ENCODE peak calls at places on chromosomes 13 and 19, in four cellular contexts. One of them, this sample, is unnamed.

GRCh38 chr13:26022538-26023292 is 29.1 kb downstream of the SHISA2 start:
- DNase-seq in GM12878: no peak
- DNase-seq in GM12891: no peak
- DNase-seq in K562: no peak
- DNase-seq in this sample: no peak

GRCh38 chr19:10896851-10897526 is 25.6 kb downstream of the CARM1 start:
- DNase-seq in K562: no peak
- DNase-seq in GM12878: no peak
- DNase-seq in GM12891: no peak
- DNase-seq in this sample: peak

GRCh38 chr13:36752673-36753072 is 66.3 kb upstream of the RFXAP start:
- DNase-seq in GM12891: no peak
- DNase-seq in GM12878: no peak
- DNase-seq in K562: no peak
- DNase-seq in this sample: no peak

GRCh38 chr19:49857061-49857833 is 6.3 kb downstream of the PTOV1 start:
- DNase-seq in GM12878: no peak
- DNase-seq in GM12891: no peak
- DNase-seq in K562: no peak
- DNase-seq in this sample: no peak

GRCh38 chr19:47351545-47351944 is 2.4 kb downstream of the DHX34 start:
- DNase-seq in GM12878: no peak
- DNase-seq in GM12891: no peak
- DNase-seq in K562: peak
- DNase-seq in this sample: no peak

GRCh38 chr19:55669418-55670279 is 5.4 kb upstream of the EPN1 start:
- DNase-seq in GM12878: no peak
- DNase-seq in K562: no peak
- DNase-seq in GM12891: no peak
- DNase-seq in this sample: no peak

GRCh38 chr19:2242811-2243210 is 6.2 kb downstream of the SF3A2 start:
- DNase-seq in GM12891: no peak
- DNase-seq in GM12878: no peak
- DNase-seq in K562: no peak
- DNase-seq in this sample: no peak

GRCh38 chr19:55647732-55648656 is at the start of gene CCDC106:
- DNase-seq in GM12891: no peak
- DNase-seq in GM12878: no peak
- DNase-seq in K562: peak
- DNase-seq in this sample: peak

GRCh38 chr19:33463194-33463593 is 58.4 kb downstream of the PEPD start:
- DNase-seq in K562: no peak
- DNase-seq in GM12891: no peak
- DNase-seq in GM12878: no peak
- DNase-seq in this sample: no peak

GRCh38 chr19:30587869-30588268 is 215.7 kb downstream of the ZNF536 start:
- DNase-seq in GM12891: no peak
- DNase-seq in GM12878: no peak
- DNase-seq in K562: no peak
- DNase-seq in this sample: no peak

GRCh38 chr13:71613347-71613746 is 253.7 kb downstream of the DACH1 start:
- DNase-seq in GM12891: no peak
- DNase-seq in GM12878: no peak
- DNase-seq in K562: no peak
- DNase-seq in this sample: peak

GRCh38 chr19:14090509-14091085 is at the start of gene SAMD1:
- DNase-seq in GM12878: no peak
- DNase-seq in GM12891: peak
- DNase-seq in K562: peak
- DNase-seq in this sample: peak

GRCh38 chr19:43777163-43777700 is 3.5 kb downstream of the KCNN4 start:
- DNase-seq in GM12891: no peak
- DNase-seq in K562: peak
- DNase-seq in GM12878: no peak
- DNase-seq in this sample: peak

GRCh38 chr13:84962141-84962750 is 837.0 kb downstream of the SLITRK6 start:
- DNase-seq in GM12878: no peak
- DNase-seq in K562: no peak
- DNase-seq in GM12891: no peak
- DNase-seq in this sample: no peak

GRCh38 chr19:1097810-1098176 is 2.6 kb upstream of the POLR2E start:
- DNase-seq in GM12891: no peak
- DNase-seq in GM12878: no peak
- DNase-seq in K562: no peak
- DNase-seq in this sample: no peak

GRCh38 chr13:46614582-46614981 is 61.6 kb downstream of the LRCH1 start:
- DNase-seq in K562: no peak
- DNase-seq in GM12878: no peak
- DNase-seq in GM12891: no peak
- DNase-seq in this sample: no peak

GRCh38 chr19:29325241-29325975 is 112.5 kb upstream of the UQCRFS1 start:
- DNase-seq in GM12878: no peak
- DNase-seq in GM12891: no peak
- DNase-seq in K562: no peak
- DNase-seq in this sample: no peak

GRCh38 chr13:49319555-49320350 is 72.0 kb downstream of the CDADC1 start:
- DNase-seq in GM12878: no peak
- DNase-seq in GM12891: no peak
- DNase-seq in K562: no peak
- DNase-seq in this sample: no peak

GRCh38 chr13:101332583-101332982 is 83.7 kb downstream of the NALCN start:
- DNase-seq in K562: no peak
- DNase-seq in GM12878: no peak
- DNase-seq in GM12891: no peak
- DNase-seq in this sample: no peak

GRCh38 chr13:23739597-23739996 is 149.6 kb downstream of the MIPEP start:
- DNase-seq in GM12891: no peak
- DNase-seq in K562: no peak
- DNase-seq in GM12878: no peak
- DNase-seq in this sample: no peak

GRCh38 chr13:70835349-70835748 is 727.1 kb upstream of the KLHL1 start:
- DNase-seq in GM12878: no peak
- DNase-seq in GM12891: no peak
- DNase-seq in K562: no peak
- DNase-seq in this sample: no peak

GRCh38 chr13:33480561-33480960 is 195.0 kb upstream of the STARD13 start:
- DNase-seq in GM12878: no peak
- DNase-seq in K562: no peak
- DNase-seq in GM12891: no peak
- DNase-seq in this sample: no peak

GRCh38 chr19:50434525-50434924 is 1.8 kb downstream of the MYBPC2 start:
- DNase-seq in K562: peak
- DNase-seq in GM12878: no peak
- DNase-seq in GM12891: no peak
- DNase-seq in this sample: no peak

GRCh38 chr19:39917561-39918182 is 16.8 kb downstream of the FCGBP start:
- DNase-seq in K562: no peak
- DNase-seq in GM12878: no peak
- DNase-seq in GM12891: no peak
- DNase-seq in this sample: no peak

GRCh38 chr19:16433986-16434385 is 37.8 kb downstream of the EPS15L1 start:
- DNase-seq in GM12891: no peak
- DNase-seq in K562: no peak
- DNase-seq in GM12878: no peak
- DNase-seq in this sample: no peak

GRCh38 chr13:23701646-23702045 is 131.4 kb downstream of the TNFRSF19 start:
- DNase-seq in K562: no peak
- DNase-seq in GM12891: no peak
- DNase-seq in GM12878: no peak
- DNase-seq in this sample: no peak

GRCh38 chr13:49220856-49221614 is 897 bp downstream of the MLNR start:
- DNase-seq in K562: no peak
- DNase-seq in GM12878: no peak
- DNase-seq in GM12891: peak
- DNase-seq in this sample: no peak

GRCh38 chr19:38543807-38544568 is 73.8 kb downstream of the MAP4K1 start:
- DNase-seq in GM12891: peak
- DNase-seq in GM12878: peak
- DNase-seq in K562: peak
- DNase-seq in this sample: no peak

GRCh38 chr19:2503521-2504109 is 27.7 kb downstream of the GADD45B start:
- DNase-seq in GM12878: no peak
- DNase-seq in GM12891: no peak
- DNase-seq in K562: peak
- DNase-seq in this sample: no peak

GRCh38 chr13:25347156-25347555 is 24.6 kb upstream of the ATP8A2 start:
- DNase-seq in GM12891: no peak
- DNase-seq in GM12878: no peak
- DNase-seq in K562: no peak
- DNase-seq in this sample: no peak

GRCh38 chr13:45564108-45564507 is 51.4 kb downstream of the ERICH6B start:
- DNase-seq in K562: no peak
- DNase-seq in GM12878: no peak
- DNase-seq in GM12891: no peak
- DNase-seq in this sample: no peak

GRCh38 chr19:32458500-32459123 is 53.0 kb downstream of the DPY19L3 start:
- DNase-seq in GM12891: no peak
- DNase-seq in K562: no peak
- DNase-seq in GM12878: peak
- DNase-seq in this sample: no peak

GRCh38 chr19:21569497-21569870 is 64.1 kb downstream of the ZNF429 start:
- DNase-seq in GM12878: no peak
- DNase-seq in GM12891: no peak
- DNase-seq in K562: no peak
- DNase-seq in this sample: no peak

GRCh38 chr13:25945596-25945995 is 106.2 kb downstream of the SHISA2 start:
- DNase-seq in GM12878: no peak
- DNase-seq in GM12891: no peak
- DNase-seq in K562: no peak
- DNase-seq in this sample: no peak

GRCh38 chr13:78160793-78161192 is 242.2 kb upstream of the EDNRB start:
- DNase-seq in K562: no peak
- DNase-seq in GM12878: no peak
- DNase-seq in GM12891: no peak
- DNase-seq in this sample: no peak

GRCh38 chr19:17534767-17535166 is 20.7 kb upstream of the COLGALT1 start:
- DNase-seq in K562: no peak
- DNase-seq in GM12891: no peak
- DNase-seq in GM12878: no peak
- DNase-seq in this sample: no peak

GRCh38 chr19:17539288-17540117 is 15.9 kb upstream of the COLGALT1 start:
- DNase-seq in K562: peak
- DNase-seq in GM12878: no peak
- DNase-seq in GM12891: peak
- DNase-seq in this sample: peak

GRCh38 chr19:17538684-17539287 is 16.7 kb upstream of the COLGALT1 start:
- DNase-seq in K562: no peak
- DNase-seq in GM12891: no peak
- DNase-seq in GM12878: no peak
- DNase-seq in this sample: no peak

GRCh38 chr19:17540174-17540573 is 15.3 kb upstream of the COLGALT1 start:
- DNase-seq in GM12878: no peak
- DNase-seq in GM12891: no peak
- DNase-seq in K562: no peak
- DNase-seq in this sample: no peak

GRCh38 chr19:17536957-17537356 is 18.5 kb upstream of the COLGALT1 start:
- DNase-seq in K562: no peak
- DNase-seq in GM12891: no peak
- DNase-seq in GM12878: no peak
- DNase-seq in this sample: no peak
- TF ChIP-seq SPI1 in K562: no peak
- TF ChIP-seq SPI1 in GM12891: no peak
- TF ChIP-seq SPI1 in GM12878: no peak
- TF ChIP-seq SPI1 in this sample: no peak

GRCh38 chr19:12721656-12722565 is 1.8 kb downstream of the TNPO2 start:
- DNase-seq in K562: peak
- DNase-seq in GM12878: no peak
- DNase-seq in GM12891: peak
- DNase-seq in this sample: peak

GRCh38 chr19:12720296-12720695 is 3.4 kb downstream of the TNPO2 start:
- DNase-seq in GM12891: no peak
- DNase-seq in K562: no peak
- DNase-seq in GM12878: no peak
- DNase-seq in this sample: no peak

GRCh38 chr19:12722566-12723382 is 958 bp downstream of the TNPO2 start:
- DNase-seq in GM12878: peak
- DNase-seq in K562: peak
- DNase-seq in GM12891: peak
- DNase-seq in this sample: peak

GRCh38 chr19:12723383-12723642 is 419 bp downstream of the TNPO2 start:
- DNase-seq in GM12878: no peak
- DNase-seq in GM12891: no peak
- DNase-seq in K562: no peak
- DNase-seq in this sample: no peak

DNA sequence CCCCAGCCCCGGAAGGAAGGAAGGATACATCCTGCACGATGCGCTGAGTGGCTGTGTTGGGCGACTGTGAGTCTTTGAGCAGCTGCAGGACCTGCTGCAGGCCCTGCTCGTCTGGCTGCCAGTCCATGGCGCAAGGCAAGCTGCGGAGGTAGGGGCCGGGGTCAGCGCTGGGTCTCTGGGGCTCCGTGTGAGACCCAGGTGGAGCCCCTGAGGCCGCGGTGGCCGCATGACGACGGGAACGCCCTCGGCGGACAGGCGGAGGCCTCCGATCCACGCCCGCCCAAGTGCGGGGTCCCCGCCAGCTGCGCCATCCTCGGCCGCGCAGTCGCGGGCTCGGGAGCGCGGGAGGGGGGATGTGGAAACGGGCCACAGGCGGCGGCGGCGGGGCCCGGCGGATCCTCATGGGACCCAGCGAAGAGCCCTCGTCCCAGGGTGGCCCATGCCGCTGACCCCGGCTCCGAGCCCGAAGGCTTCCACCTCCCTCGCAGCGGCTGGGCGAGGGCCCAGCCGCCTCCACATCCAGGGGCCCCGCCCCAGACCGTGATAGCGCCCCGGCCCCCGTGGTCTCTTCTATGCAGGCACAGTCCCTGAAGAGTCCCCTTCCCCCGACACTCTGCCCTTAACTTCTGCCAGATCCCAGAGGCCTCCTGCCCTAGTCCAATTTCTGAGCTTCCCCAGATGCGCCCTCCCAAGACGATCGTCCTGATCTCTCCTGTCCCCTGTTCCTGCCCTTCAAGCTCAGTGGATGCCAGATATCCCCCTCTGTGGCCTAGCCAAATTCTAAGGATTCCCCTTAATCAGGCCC is 2.7 kb downstream of the TNPO2 start:
- DNase-seq in GM12878: no peak
- DNase-seq in K562: peak
- DNase-seq in GM12891: no peak
- DNase-seq in this sample: no peak
- TF ChIP-seq SPI1 in GM12878: no peak
- TF ChIP-seq SPI1 in K562: no peak
- TF ChIP-seq SPI1 in GM12891: no peak
- TF ChIP-seq SPI1 in this sample: no peak

GRCh38 chr13:92346046-92346445 is 880.6 kb upstream of the GPC6 start:
- DNase-seq in GM12878: no peak
- DNase-seq in K562: no peak
- DNase-seq in GM12891: no peak
- DNase-seq in this sample: no peak
- TF ChIP-seq SPI1 in GM12878: no peak
- TF ChIP-seq SPI1 in K562: no peak
- TF ChIP-seq SPI1 in GM12891: no peak
- TF ChIP-seq SPI1 in this sample: no peak

GRCh38 chr13:113495494-113496251 is 5.2 kb upstream of the DCUN1D2 start:
- DNase-seq in K562: no peak
- DNase-seq in GM12878: no peak
- DNase-seq in GM12891: no peak
- DNase-seq in this sample: no peak
- TF ChIP-seq SPI1 in K562: no peak
- TF ChIP-seq SPI1 in GM12878: no peak
- TF ChIP-seq SPI1 in GM12891: no peak
- TF ChIP-seq SPI1 in this sample: no peak

This sample was measured in HL-60.